ENCODE peak calls at places on chromosomes 16 and 17, in seven cellular contexts. N, D, M, C, Q, R and E are unnamed samples.

GRCh38 chr16:81684901-81685300 is 94.2 kb upstream of the PLCG2 start:
- DNase-seq in C (no peak), D (no peak), N (no peak), Q (no peak), M (no peak), R (no peak), E (no peak)

GRCh38 chr17:29215174-29215573 is 31.5 kb upstream of the CRYBA1 start:
- DNase-seq in N (no peak), Q (no peak), D (no peak), R (no peak), C (no peak), M (no peak), E (no peak)

GRCh38 chr17:38738007-38738662 is 8.0 kb downstream of the CISD3 start:
- DNase-seq in C (no peak), D (no peak), M (no peak), Q (no peak), R (no peak), N (no peak), E (no peak)

GRCh38 chr16:72928089-72928981 is 119.6 kb downstream of the ZFHX3 start:
- DNase-seq in C (no peak), D (no peak), R (no peak), Q (no peak), N (no peak), M (no peak), E (no peak)

GRCh38 chr17:76354747-76355310 is 1.1 kb upstream of the PRPSAP1 start:
- DNase-seq in M (no peak), Q (no peak), N (no peak), D (no peak), R (no peak), C (no peak), E (no peak)

GRCh38 chr16:14369734-14370598 is 260.1 kb downstream of the PARN start:
- DNase-seq in R (no peak), D (no peak), N (peak), C (no peak), Q (no peak), M (peak), E (no peak)

GRCh38 chr17:64707077-64707591 is 45.0 kb upstream of the SMURF2 start:
- DNase-seq in N (peak), R (peak), C (peak), M (peak), D (peak), Q (no peak), E (peak)

GRCh38 chr17:62809656-62810055 is 1.5 kb upstream of the MARCHF10 start:
- DNase-seq in M (no peak), N (peak), Q (no peak), D (no peak), R (no peak), C (no peak), E (no peak)

GRCh38 chr16:83118365-83118764 is 491.6 kb downstream of the CDH13 start:
- DNase-seq in R (no peak), C (no peak), D (no peak), M (no peak), Q (no peak), N (peak), E (no peak)

GRCh38 chr17:42898147-42898807 is 2.3 kb upstream of the G6PC1 start:
- DNase-seq in C (no peak), D (no peak), N (no peak), M (no peak), R (no peak), Q (no peak), E (no peak)

GRCh38 chr16:87808108-87808507 is 42.3 kb upstream of the KLHDC4 start:
- DNase-seq in R (no peak), Q (no peak), M (no peak), N (no peak), C (no peak), D (no peak), E (no peak)

GRCh38 chr17:63436523-63437110 is 9.5 kb downstream of the CYB561 start:
- DNase-seq in N (peak), Q (no peak), C (no peak), M (no peak), D (peak), R (no peak), E (peak)

GRCh38 chr16:50591800-50592771 is 43.9 kb downstream of the NKD1 start:
- DNase-seq in M (no peak), N (no peak), R (no peak), D (peak), Q (no peak), C (no peak), E (peak)

GRCh38 chr16:88702364-88703210 is 3.6 kb downstream of the RNF166 start:
- DNase-seq in M (no peak), N (no peak), D (no peak), C (no peak), R (no peak), Q (peak), E (no peak)

GRCh38 chr16:12059216-12059769 is 82.8 kb downstream of the SNX29 start:
- DNase-seq in Q (no peak), D (no peak), N (no peak), C (no peak), M (no peak), R (no peak), E (peak)

GRCh38 chr17:80474933-80475915 is 1.2 kb downstream of the NPTX1 start:
- DNase-seq in C (no peak), M (no peak), Q (peak), N (no peak), D (no peak), R (no peak), E (no peak)

GRCh38 chr17:18235743-18236256 is 10.4 kb downstream of the LLGL1 start:
- DNase-seq in R (no peak), D (no peak), C (no peak), Q (no peak), N (peak), M (peak), E (no peak)

GRCh38 chr16:72967941-72968340 is 80.0 kb downstream of the ZFHX3 start:
- DNase-seq in M (no peak), Q (no peak), D (no peak), N (no peak), C (no peak), R (no peak), E (no peak)

GRCh38 chr16:69741951-69742904 is 12.5 kb downstream of the NOB1 start:
- DNase-seq in C (no peak), N (peak), M (peak), R (no peak), Q (no peak), D (peak), E (peak)

GRCh38 chr17:28975031-28975430 is 23.7 kb upstream of the PHF12 start:
- DNase-seq in M (no peak), N (no peak), C (no peak), R (no peak), Q (no peak), D (no peak), E (peak)

GRCh38 chr17:43477832-43478634 is 5.7 kb upstream of the DHX8 start:
- DNase-seq in C (no peak), R (no peak), D (no peak), M (no peak), N (no peak), Q (no peak), E (no peak)

GRCh38 chr17:82273327-82274133 is at the start of gene CSNK1D:
- DNase-seq in N (peak), R (peak), C (no peak), M (peak), Q (peak), D (peak), E (peak)

GRCh38 chr16:69747115-69747514 is 7.6 kb downstream of the NOB1 start:
- DNase-seq in C (no peak), D (no peak), N (no peak), R (no peak), M (no peak), Q (no peak), E (no peak)

GRCh38 chr17:18889658-18890057 is 31.7 kb downstream of the PRPSAP2 start:
- DNase-seq in N (no peak), C (no peak), R (no peak), Q (no peak), M (no peak), D (no peak), E (peak)

GRCh38 chr16:19883296-19883951 is 1.2 kb downstream of the GPRC5B start:
- DNase-seq in D (peak), R (no peak), C (no peak), N (peak), M (peak), Q (peak), E (peak)

GRCh38 chr16:9647981-9648701 is 534.1 kb downstream of the GRIN2A start:
- DNase-seq in M (peak), N (peak), Q (no peak), C (no peak), D (no peak), R (no peak), E (peak)

DNA sequence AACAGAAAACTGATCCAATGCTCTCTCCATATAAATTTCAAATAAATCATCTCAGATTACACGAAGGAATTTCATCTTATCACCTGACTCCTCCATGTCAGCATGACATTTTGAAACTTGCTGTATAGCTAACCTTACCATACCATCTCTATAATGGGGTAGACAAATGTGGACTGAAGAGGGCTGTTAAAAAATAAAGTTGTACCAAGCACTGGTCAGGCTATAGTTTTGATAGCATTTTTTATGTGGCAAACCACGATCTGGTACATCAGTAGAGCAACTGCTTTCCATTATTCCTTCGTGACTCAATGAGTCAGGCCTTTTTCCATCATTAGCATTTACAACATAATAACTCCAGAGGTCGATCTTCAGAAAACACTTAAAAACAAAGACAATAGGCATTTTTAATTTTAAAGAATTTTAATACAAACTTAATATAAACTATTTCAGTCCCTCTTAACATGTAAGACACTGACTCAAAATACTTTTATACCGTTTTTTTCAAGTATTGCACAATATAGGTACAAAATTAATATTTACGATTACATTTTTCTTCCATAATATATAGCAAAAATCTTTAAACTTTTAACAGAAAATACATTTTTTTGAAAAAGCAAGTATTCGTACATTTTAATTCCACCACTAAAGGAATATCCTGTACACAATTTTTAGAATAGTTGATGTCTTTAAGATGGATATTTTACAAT is 4.2 kb downstream of the TOB1 start:
- DNase-seq in Q (no peak), D (no peak), N (no peak), R (no peak), C (no peak), M (no peak), E (no peak)
- H3K4me3 ChIP-seq in Q (no peak), D (peak), N (no peak), R (no peak), C (no peak), M (no peak), E (no peak)

GRCh38 chr17:35536664-35537160 is 766 bp downstream of the SLFN12L start:
- DNase-seq in Q (no peak), M (no peak), N (no peak), C (no peak), D (no peak), R (no peak), E (no peak)
- H3K4me3 ChIP-seq in Q (peak), M (no peak), N (no peak), C (no peak), D (peak), R (no peak), E (no peak)

DNA sequence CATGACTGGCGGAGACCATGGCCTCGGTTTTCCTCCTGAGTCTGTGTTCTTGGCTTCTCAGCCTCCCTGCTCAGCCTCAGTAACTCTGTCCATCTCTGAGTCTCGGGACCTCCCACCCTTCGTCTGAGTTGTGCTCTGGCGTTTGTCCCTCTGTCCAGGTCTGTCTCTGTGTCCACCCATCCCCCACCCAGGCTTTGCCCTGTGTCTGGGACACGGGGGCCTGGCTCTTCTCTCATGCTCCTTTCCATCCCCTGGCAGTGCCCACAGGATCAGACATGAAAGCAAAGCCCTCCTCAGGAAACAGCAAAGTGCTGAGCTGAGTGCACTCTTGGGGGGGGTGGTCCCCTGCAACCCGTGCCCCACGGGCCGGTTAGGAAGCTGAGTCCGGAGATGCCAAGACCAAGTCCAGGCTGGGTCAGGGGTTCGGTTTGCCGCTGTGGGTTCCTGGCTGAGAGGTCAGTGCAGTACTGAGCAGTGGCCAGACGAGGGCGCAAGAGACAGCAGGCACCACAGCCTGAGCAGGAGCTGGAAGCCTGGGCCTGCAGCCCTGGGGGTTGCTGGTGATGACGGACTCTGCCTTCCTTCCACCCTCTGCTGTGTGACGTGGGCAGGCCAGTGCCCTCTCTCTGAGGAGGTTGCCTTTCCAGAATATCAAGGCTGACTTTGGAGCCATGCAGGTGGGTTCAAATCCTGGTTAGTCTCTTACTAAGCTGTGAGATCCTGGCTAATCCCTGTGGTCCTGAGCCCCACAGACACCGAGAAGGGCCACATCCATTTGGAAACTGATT is 2.5 kb downstream of the P2RX1 start:
- DNase-seq in C (peak), R (peak), N (peak), D (peak), M (peak), Q (peak), E (peak)
- H3K4me3 ChIP-seq in C (no peak), R (no peak), N (no peak), D (peak), M (no peak), Q (no peak), E (no peak)

DNA sequence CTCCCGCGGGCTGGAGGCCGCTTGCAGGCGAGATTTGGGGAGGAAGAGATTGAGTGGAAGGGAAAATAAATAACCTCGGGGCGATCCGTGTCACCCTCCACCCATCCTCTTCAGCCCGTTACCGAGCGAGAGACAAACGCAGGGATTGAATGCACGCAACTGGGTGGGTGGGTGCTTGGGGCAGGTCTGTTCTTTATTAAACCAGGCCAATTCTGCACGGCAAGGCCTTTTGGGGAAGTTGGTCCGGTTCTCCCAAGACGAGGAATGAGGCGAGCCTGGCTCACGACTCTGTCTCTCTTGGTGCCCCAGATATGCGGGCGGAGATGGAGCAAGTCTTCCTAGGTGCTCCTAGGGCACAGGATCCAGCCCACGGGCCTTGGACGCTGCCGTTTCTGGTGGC is 396 bp upstream of the HOXB7 start:
- DNase-seq in C (no peak), M (no peak), N (no peak), R (no peak), D (no peak), Q (no peak), E (no peak)
- H3K4me3 ChIP-seq in C (no peak), M (peak), N (no peak), R (peak), D (peak), Q (peak), E (peak)

GRCh38 chr17:14334261-14334860 is 33.5 kb downstream of the HS3ST3B1 start:
- DNase-seq in C (no peak), N (peak), R (no peak), M (peak), Q (no peak), D (no peak), E (no peak)

GRCh38 chr17:14340968-14341412 is 40.1 kb downstream of the HS3ST3B1 start:
- DNase-seq in D (no peak), C (no peak), R (no peak), N (peak), Q (no peak), M (no peak), E (no peak)

GRCh38 chr17:14334919-14335318 is 34.0 kb downstream of the HS3ST3B1 start:
- DNase-seq in C (no peak), Q (no peak), D (no peak), N (peak), R (no peak), M (peak), E (no peak)

GRCh38 chr17:14336418-14336817 is 35.5 kb downstream of the HS3ST3B1 start:
- DNase-seq in D (no peak), N (no peak), Q (no peak), M (no peak), R (no peak), C (no peak), E (no peak)

GRCh38 chr17:14337596-14338079 is 36.8 kb downstream of the HS3ST3B1 start:
- DNase-seq in Q (no peak), M (no peak), C (no peak), R (no peak), N (no peak), D (no peak), E (no peak)
- H3K4me3 ChIP-seq in Q (no peak), M (no peak), C (no peak), R (no peak), N (no peak), D (no peak), E (no peak)